ENCODE peak calls at places on chromosomes 7 and 10, in six cellular contexts. C is colonic mucosa, T is mammary epithelial cell, F is fibroblast of mammary gland, J is brain microvascular endothelial cell, P is fibroblast of pulmonary artery. Z is an unnamed sample.
A peak's percentile ranks its signal among the peaks of the same experiment; 100 is the strongest.

GRCh38 chr7:73341877-73342276 is 13.9 kb downstream of the FKBP6 start:
- DNase-seq in P (peak; percentile 78), C (no peak), F (peak; percentile 88), J (peak; percentile 85), T (peak; percentile 62), Z (peak; percentile 74)

GRCh38 chr10:118966131-118967125 is 63.1 kb upstream of the NANOS1 start:
- DNase-seq in C (no peak), F (peak; percentile 21), P (no peak), J (no peak), T (no peak), Z (no peak)

GRCh38 chr7:109821156-109821555 is 1251.5 kb downstream of the DNAJB9 start:
- DNase-seq in J (no peak), F (no peak), P (no peak), T (no peak), C (no peak), Z (no peak)

GRCh38 chr7:134446923-134447322 is 12.0 kb downstream of the AKR1B1 start:
- DNase-seq in J (no peak), F (no peak), T (no peak), C (no peak), P (no peak), Z (no peak)

GRCh38 chr7:4742051-4742573 is 33.3 kb upstream of the AP5Z1 start:
- DNase-seq in P (no peak), T (no peak), J (no peak), F (no peak), C (peak; percentile 49), Z (no peak)

GRCh38 chr7:64562246-64562620 is 638 bp downstream of the ZNF680 start:
- DNase-seq in C (no peak), F (peak; percentile 14), P (peak; percentile 21), J (no peak), T (no peak), Z (no peak)

GRCh38 chr10:79417266-79417665 is 28.2 kb downstream of the ZCCHC24 start:
- DNase-seq in F (no peak), J (no peak), P (no peak), T (no peak), C (no peak), Z (no peak)

GRCh38 chr7:102155821-102156441 is 130.7 kb upstream of the SH2B2 start:
- DNase-seq in T (no peak), J (no peak), C (no peak), P (no peak), F (no peak), Z (no peak)

GRCh38 chr10:77377678-77378352 is 259.8 kb downstream of the KCNMA1 start:
- DNase-seq in T (no peak), J (no peak), F (no peak), P (no peak), C (no peak), Z (no peak)

GRCh38 chr10:132446661-132447445 is 49.9 kb downstream of the PWWP2B start:
- DNase-seq in T (peak; percentile 64), F (peak; percentile 14), C (peak; percentile 92), J (no peak), P (peak; percentile 23), Z (no peak)

GRCh38 chr7:36746347-36746746 is 22.1 kb upstream of the AOAH start:
- DNase-seq in P (peak; percentile 81), C (no peak), J (no peak), T (no peak), F (peak; percentile 7), Z (peak; percentile 60)

GRCh38 chr7:123472327-123472726 is 62.1 kb downstream of the IQUB start:
- DNase-seq in J (no peak), T (no peak), F (no peak), C (no peak), P (no peak), Z (no peak)

GRCh38 chr10:86218160-86218559 is 148.4 kb downstream of the GRID1 start:
- DNase-seq in J (no peak), F (no peak), T (no peak), P (no peak), C (no peak), Z (no peak)

GRCh38 chr10:16832351-16833080 is 15.3 kb upstream of the RSU1 start:
- DNase-seq in P (peak; percentile 95), C (peak; percentile 72), T (peak; percentile 81), J (peak; percentile 95), F (peak; percentile 82), Z (peak; percentile 96)

GRCh38 chr10:70247360-70247759 is 14.1 kb upstream of the PPA1 start:
- DNase-seq in F (no peak), J (no peak), C (no peak), T (no peak), P (no peak), Z (no peak)

GRCh38 chr10:126929391-126929790 is 24.2 kb downstream of the DOCK1 start:
- DNase-seq in T (no peak), F (no peak), C (no peak), J (no peak), P (no peak), Z (no peak)

GRCh38 chr10:93773120-93773519 is 15.4 kb downstream of the LGI1 start:
- DNase-seq in F (no peak), T (no peak), J (no peak), P (no peak), C (no peak), Z (no peak)

GRCh38 chr10:93771354-93771753 is 13.6 kb downstream of the LGI1 start:
- DNase-seq in C (no peak), F (no peak), T (no peak), J (no peak), P (no peak), Z (no peak)

GRCh38 chr10:93777092-93777491 is 19.4 kb downstream of the LGI1 start:
- DNase-seq in T (no peak), F (no peak), P (no peak), C (no peak), J (no peak), Z (no peak)

GRCh38 chr10:93773705-93774104 is 16.0 kb downstream of the LGI1 start:
- DNase-seq in P (no peak), J (no peak), F (no peak), C (no peak), T (no peak), Z (no peak)

DNA sequence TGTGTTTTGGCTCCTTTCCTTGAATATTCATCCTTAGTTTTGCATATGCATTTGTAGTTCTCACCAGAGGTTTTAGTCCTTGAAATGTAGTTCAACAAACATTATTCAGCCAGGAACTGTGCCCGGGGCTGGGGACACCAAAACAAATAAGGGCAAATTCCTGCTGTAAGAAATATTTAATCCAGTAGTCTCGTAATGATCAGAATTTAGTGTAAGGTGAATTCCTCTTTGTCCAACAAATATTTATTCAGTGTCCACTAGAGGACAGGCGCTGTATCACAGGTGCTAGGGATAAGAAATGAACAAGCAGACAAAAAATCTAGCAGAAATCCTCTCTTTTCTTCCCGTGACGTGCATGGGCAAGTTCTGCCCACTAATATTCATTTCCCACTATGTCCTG is 17.6 kb downstream of the LGI1 start:
- DNase-seq in T (no peak), P (no peak), F (no peak), C (no peak), J (no peak), Z (no peak)
- TF ChIP-seq CTCF in T (peak; percentile 8), P (no peak), F (no peak), C (no peak), J (no peak), Z (no peak)

DNA sequence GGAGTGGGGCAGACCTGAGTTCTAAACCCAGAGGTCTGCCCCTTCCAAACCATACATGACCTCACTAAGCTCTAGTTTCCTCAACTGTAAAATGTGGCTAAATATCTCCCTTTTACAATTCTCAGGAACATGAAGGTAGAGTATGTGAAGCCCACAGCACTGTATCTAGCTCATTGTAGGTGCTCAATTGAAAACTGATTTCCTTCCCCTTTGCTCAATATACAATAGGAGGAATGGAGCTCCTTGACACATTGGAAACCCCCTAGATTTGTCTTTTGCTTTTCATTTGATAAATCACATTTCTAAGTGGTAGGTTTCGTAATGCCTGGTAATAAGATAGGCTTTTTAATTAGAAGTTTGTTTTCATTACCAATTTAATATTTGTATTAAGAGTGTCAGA is 153.3 kb downstream of the ARID5B start:
- DNase-seq in P (peak; percentile 26), F (no peak), T (no peak), J (no peak), C (no peak), Z (no peak)
- H3K4me3 ChIP-seq in P (peak overlapping the region; percentile 8), F (no peak overlapping the region), T (no peak overlapping the region), J (no peak overlapping the region), C (no peak overlapping the region), Z (no peak overlapping the region)

DNA sequence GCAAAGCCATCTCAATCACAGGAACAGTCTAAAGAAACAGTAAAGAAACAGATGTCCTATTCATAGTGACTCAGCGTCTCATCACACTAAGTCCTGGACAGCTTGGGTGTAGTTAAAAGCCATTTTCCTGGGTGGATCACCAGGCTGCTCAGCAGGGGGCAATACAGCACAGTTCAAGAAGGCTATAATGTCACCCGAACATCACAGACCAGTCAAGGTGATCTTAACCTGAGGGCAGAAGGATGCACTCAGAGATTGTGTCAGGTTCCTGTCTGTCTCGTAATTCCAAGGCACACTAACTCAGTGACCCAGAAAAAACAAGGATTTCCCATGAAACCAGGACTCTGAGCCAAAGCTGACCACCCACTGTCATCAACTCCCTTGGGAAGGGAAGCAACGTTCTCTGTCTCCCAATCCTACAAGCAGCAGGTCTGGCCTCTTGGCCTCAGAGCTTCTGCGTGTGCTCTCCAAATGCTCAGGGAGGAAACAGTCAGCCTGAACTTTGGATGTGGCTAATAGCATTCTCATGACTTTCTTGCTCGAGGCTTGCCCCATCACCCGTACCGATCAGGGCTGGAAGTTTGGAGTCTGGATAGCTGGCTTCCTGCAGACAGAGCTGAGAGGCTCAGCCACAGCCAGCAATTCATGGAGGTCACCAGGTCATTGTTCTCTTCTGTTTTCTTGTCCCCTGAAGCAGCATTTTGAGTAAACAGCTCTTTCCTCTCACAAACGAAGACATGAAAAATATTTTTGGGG is 90.4 kb upstream of the FAM171A1 start:
- DNase-seq in C (peak; percentile 32), P (peak; percentile 23), F (peak; percentile 91), J (peak; percentile 69), T (peak; percentile 9), Z (peak; percentile 62)
- TF ChIP-seq CTCF in C (peak; percentile 25), P (peak; percentile 18), F (peak; percentile 64), J (peak; percentile 52), T (peak; percentile 23), Z (peak; percentile 29)

GRCh38 chr7:30923009-30923773 is 11.5 kb downstream of the AQP1 start:
- DNase-seq in F (no peak), P (no peak), T (no peak), J (no peak), C (peak; percentile 16), Z (no peak)

GRCh38 chr7:30924624-30925023 is 13.0 kb downstream of the AQP1 start:
- DNase-seq in F (no peak), T (no peak), P (no peak), C (no peak), J (no peak), Z (no peak)

GRCh38 chr7:30922596-30922995 is 10.9 kb downstream of the AQP1 start:
- DNase-seq in C (peak; percentile 17), T (no peak), P (no peak), F (no peak), J (no peak), Z (no peak)

GRCh38 chr7:30925117-30925516 is 13.5 kb downstream of the AQP1 start:
- DNase-seq in C (peak; percentile 14), F (no peak), P (no peak), T (no peak), J (no peak), Z (no peak)

DNA sequence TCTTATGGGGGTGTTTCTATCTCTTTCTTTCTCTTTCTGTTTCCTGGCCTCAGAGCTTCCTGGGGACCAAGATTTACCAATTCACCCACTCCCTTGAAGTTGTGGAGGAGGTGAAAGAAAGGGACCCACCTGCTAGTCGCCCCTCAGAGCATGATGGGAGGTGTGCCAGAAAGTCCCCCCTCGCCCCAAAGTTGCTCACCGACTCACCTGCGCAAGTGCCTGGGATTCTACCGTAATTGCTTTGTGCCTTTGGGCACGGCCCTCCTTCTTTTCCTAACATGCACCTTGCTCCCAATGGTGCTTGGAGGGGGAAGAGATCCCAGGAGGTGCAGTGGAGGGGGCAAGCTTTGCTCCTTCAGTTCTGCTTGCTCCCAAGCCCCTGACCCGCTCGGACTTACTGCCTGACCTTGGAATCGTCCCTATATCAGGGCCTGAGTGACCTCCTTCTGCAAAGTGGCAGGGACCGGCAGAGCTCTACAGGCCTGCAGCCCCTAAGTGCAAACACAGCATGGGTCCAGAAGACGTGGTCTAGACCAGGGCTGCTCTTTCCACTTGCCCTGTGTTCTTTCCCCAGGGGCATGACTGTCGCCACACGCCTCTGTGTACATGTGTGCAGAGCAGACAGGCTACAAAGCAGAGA is 12.2 kb downstream of the AQP1 start:
- DNase-seq in T (no peak), J (no peak), C (no peak), P (no peak), F (no peak), Z (no peak)
- H3K4me3 ChIP-seq in T (no peak overlapping the region), J (no peak overlapping the region), C (no peak overlapping the region), P (no peak overlapping the region), F (no peak overlapping the region), Z (no peak overlapping the region)

Z was measured in astrocyte of the spinal cord.